ENCODE peak calls at places on chromosome 5, in four cellular contexts. One of them, this sample, is unnamed.

GRCh38 chr5:135921388-135921787 is 25.7 kb upstream of the IL9 start:
- DNase-seq in K562: no peak
- DNase-seq in HepG2: no peak
- DNase-seq in WTC11: no peak
- DNase-seq in this sample: no peak

GRCh38 chr5:167710444-167711025 is 580.9 kb upstream of the WWC1 start:
- DNase-seq in K562: no peak
- DNase-seq in HepG2: no peak
- DNase-seq in WTC11: no peak
- DNase-seq in this sample: no peak

GRCh38 chr5:160230686-160231527 is 1.6 kb downstream of the FABP6 start:
- DNase-seq in K562: no peak
- DNase-seq in HepG2: no peak
- DNase-seq in WTC11: no peak
- DNase-seq in this sample: no peak

GRCh38 chr5:23026252-23027170 is 173.4 kb upstream of the CDH12 start:
- DNase-seq in K562: no peak
- DNase-seq in HepG2: no peak
- DNase-seq in WTC11: no peak
- DNase-seq in this sample: no peak

GRCh38 chr5:152644316-152644715 is 239.2 kb upstream of the NMUR2 start:
- DNase-seq in K562: no peak
- DNase-seq in HepG2: no peak
- DNase-seq in WTC11: no peak
- DNase-seq in this sample: no peak

GRCh38 chr5:1210832-1211251 is 9.4 kb downstream of the SLC6A19 start:
- DNase-seq in K562: no peak
- DNase-seq in HepG2: no peak
- DNase-seq in WTC11: peak; percentile 7
- DNase-seq in this sample: no peak

GRCh38 chr5:80757290-80757689 is 102.5 kb upstream of the DHFR start:
- DNase-seq in K562: no peak
- DNase-seq in HepG2: no peak
- DNase-seq in WTC11: no peak
- DNase-seq in this sample: no peak

GRCh38 chr5:125411163-125412050 is 665.0 kb upstream of the ZNF608 start:
- DNase-seq in K562: no peak
- DNase-seq in HepG2: no peak
- DNase-seq in WTC11: no peak
- DNase-seq in this sample: peak; percentile 17

GRCh38 chr5:114362977-114363721 is 1.3 kb downstream of the KCNN2 start:
- DNase-seq in K562: no peak
- DNase-seq in HepG2: no peak
- DNase-seq in WTC11: no peak
- DNase-seq in this sample: no peak

DNA sequence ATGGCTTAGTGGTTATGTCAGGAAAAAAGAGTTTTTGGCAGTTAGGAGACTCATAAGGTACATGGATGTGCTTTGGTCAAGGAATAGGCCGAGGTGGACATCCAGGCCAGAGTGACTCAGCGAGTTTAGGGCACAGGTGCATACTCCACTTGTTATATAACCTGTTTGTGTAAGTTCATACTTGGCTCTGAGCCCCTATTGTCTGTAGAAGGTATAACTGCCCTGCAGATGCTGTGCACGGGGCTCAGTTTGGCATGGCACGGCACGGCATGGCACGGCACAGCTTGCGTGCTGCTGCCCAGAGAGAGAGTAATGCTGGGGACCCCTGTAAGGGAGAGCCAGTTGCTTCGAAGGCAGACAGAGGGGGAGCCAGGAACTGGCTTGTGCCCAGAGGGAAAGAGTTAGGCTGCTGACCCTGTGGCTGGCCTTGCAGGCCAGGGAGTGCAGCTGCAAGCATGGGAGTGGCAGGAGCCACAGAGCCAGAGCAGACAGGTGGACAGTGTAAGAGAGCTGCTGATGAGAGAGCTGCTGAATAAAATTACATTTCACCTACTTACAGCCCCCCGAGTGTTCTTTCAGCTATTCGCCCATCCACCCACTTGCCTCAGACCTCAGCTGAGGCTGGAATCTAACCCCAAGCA is 32.2 kb downstream of the GCNT4 start:
- DNase-seq in K562: no peak
- DNase-seq in HepG2: peak; percentile 48
- DNase-seq in WTC11: no peak
- DNase-seq in this sample: no peak
- TF ChIP-seq ELF4 in K562: no peak
- TF ChIP-seq ELF4 in HepG2: no peak
- TF ChIP-seq ELF4 in WTC11: no peak
- TF ChIP-seq ELF4 in this sample: no peak

GRCh38 chr5:142515036-142515435 is 170.9 kb downstream of the FGF1 start:
- DNase-seq in K562: no peak
- DNase-seq in HepG2: no peak
- DNase-seq in WTC11: no peak
- DNase-seq in this sample: no peak

GRCh38 chr5:142511318-142511717 is 174.6 kb downstream of the FGF1 start:
- DNase-seq in K562: no peak
- DNase-seq in HepG2: no peak
- DNase-seq in WTC11: no peak
- DNase-seq in this sample: no peak

GRCh38 chr5:142514196-142514595 is 171.7 kb downstream of the FGF1 start:
- DNase-seq in K562: no peak
- DNase-seq in HepG2: no peak
- DNase-seq in WTC11: no peak
- DNase-seq in this sample: no peak

GRCh38 chr5:142512680-142513042 is 173.2 kb downstream of the FGF1 start:
- DNase-seq in K562: no peak
- DNase-seq in HepG2: peak; percentile 34
- DNase-seq in WTC11: no peak
- DNase-seq in this sample: no peak

GRCh38 chr5:142512041-142512679 is 173.7 kb downstream of the FGF1 start:
- DNase-seq in K562: no peak
- DNase-seq in HepG2: no peak
- DNase-seq in WTC11: no peak
- DNase-seq in this sample: no peak
- TF ChIP-seq ELF4 in K562: no peak
- TF ChIP-seq ELF4 in HepG2: no peak
- TF ChIP-seq ELF4 in WTC11: no peak
- TF ChIP-seq ELF4 in this sample: no peak

GRCh38 chr5:38994329-38994927 is 79.8 kb downstream of the RICTOR start:
- DNase-seq in K562: peak; percentile 21
- DNase-seq in HepG2: peak; percentile 64
- DNase-seq in WTC11: peak; percentile 16
- DNase-seq in this sample: peak; percentile 54
- TF ChIP-seq ELF4 in K562: no peak
- TF ChIP-seq ELF4 in HepG2: no peak
- TF ChIP-seq ELF4 in WTC11: no peak
- TF ChIP-seq ELF4 in this sample: no peak

GRCh38 chr5:101664071-101664791 is 631.9 kb downstream of the SLCO4C1 start:
- DNase-seq in K562: no peak
- DNase-seq in HepG2: no peak
- DNase-seq in WTC11: no peak
- DNase-seq in this sample: no peak
- TF ChIP-seq ELF4 in K562: no peak
- TF ChIP-seq ELF4 in HepG2: no peak
- TF ChIP-seq ELF4 in WTC11: no peak
- TF ChIP-seq ELF4 in this sample: no peak

DNA sequence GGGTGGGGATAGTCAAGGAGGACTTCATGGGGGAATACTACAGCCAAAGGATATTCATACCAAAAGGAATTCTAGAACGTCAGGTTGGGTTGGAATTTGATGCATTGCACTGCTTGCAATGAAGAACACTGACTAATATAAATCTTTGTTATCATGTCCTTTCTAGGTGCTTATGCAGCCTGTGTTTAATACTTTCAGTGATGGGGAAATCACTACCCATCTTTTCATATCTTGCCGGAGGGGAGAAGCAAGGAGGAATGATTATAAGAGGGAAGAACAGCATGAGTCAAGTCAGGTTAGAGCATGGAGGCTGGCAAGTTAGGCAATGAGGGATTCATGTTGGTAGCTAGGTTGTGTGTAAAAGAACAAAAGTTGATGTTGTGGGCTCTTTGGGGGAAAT is 5.1 kb upstream of the CCDC69 start:
- DNase-seq in K562: no peak
- DNase-seq in HepG2: no peak
- DNase-seq in WTC11: no peak
- DNase-seq in this sample: no peak
- TF ChIP-seq ELF4 in K562: no peak
- TF ChIP-seq ELF4 in HepG2: no peak
- TF ChIP-seq ELF4 in WTC11: no peak
- TF ChIP-seq ELF4 in this sample: no peak

GRCh38 chr5:139689631-139690384 is 41.7 kb downstream of the CXXC5 start:
- DNase-seq in K562: peak; percentile 61
- DNase-seq in HepG2: no peak
- DNase-seq in WTC11: peak; percentile 44
- DNase-seq in this sample: no peak
- TF ChIP-seq ELF4 in K562: no peak
- TF ChIP-seq ELF4 in HepG2: no peak
- TF ChIP-seq ELF4 in WTC11: no peak
- TF ChIP-seq ELF4 in this sample: no peak

This sample was measured in HEK293T.